ENCODE peak calls at places on chromosomes 1 and 21, in seven cellular contexts. X, G, Y, N, R, A and W are unnamed samples. For H3K27me3, the result is how much of the 10 kb centered on the place peaks cover.

GRCh38 chr1:42957880-42958487 is 684 bp downstream of the SLC2A1 start:
- DNase-seq in X (peak), G (peak), Y (peak), N (peak), R (peak), A (peak), W (peak)

GRCh38 chr1:119815361-119815760 is 4.1 kb upstream of the REG4 start:
- DNase-seq in X (no peak), G (no peak), Y (no peak), N (no peak), R (peak), A (no peak), W (no peak)

GRCh38 chr1:1270813-1271212 is 2.8 kb downstream of the UBE2J2 start:
- DNase-seq in X (no peak), G (no peak), Y (no peak), N (no peak), R (no peak), A (no peak), W (no peak)

GRCh38 chr1:178086294-178087255 is 7.3 kb upstream of the RASAL2 start:
- DNase-seq in X (no peak), G (no peak), Y (no peak), N (no peak), R (no peak), A (no peak), W (no peak)

GRCh38 chr1:224700915-224701531 is 84.9 kb downstream of the CNIH3 start:
- DNase-seq in X (no peak), G (peak), Y (no peak), N (no peak), R (no peak), A (peak), W (no peak)

GRCh38 chr1:103256490-103256889 is 148.2 kb upstream of the COL11A1 start:
- DNase-seq in X (no peak), G (no peak), Y (no peak), N (no peak), R (no peak), A (no peak), W (no peak)

GRCh38 chr1:86503477-86504129 is 34.9 kb downstream of the CLCA1 start:
- DNase-seq in X (peak), G (no peak), Y (no peak), N (peak), R (no peak), A (peak), W (no peak)

GRCh38 chr21:15293251-15293650 is 228.5 kb upstream of the NRIP1 start:
- DNase-seq in X (no peak), G (no peak), Y (no peak), N (no peak), R (peak), A (peak), W (no peak)

GRCh38 chr1:210652329-210652954 is 323.7 kb downstream of the HHAT start:
- DNase-seq in X (no peak), G (no peak), Y (no peak), N (no peak), R (no peak), A (no peak), W (no peak)

GRCh38 chr1:117110774-117111173 is 10.8 kb downstream of the TRIM45 start:
- DNase-seq in X (no peak), G (no peak), Y (no peak), N (no peak), R (peak), A (no peak), W (no peak)

GRCh38 chr21:39134288-39134810 is 48.9 kb downstream of the PSMG1 start:
- DNase-seq in X (no peak), G (no peak), Y (no peak), N (no peak), R (no peak), A (no peak), W (no peak)

GRCh38 chr1:19087737-19088594 is 122.1 kb downstream of the UBR4 start:
- DNase-seq in X (no peak), G (no peak), Y (no peak), N (no peak), R (no peak), A (no peak), W (no peak)

GRCh38 chr1:59477286-59477685 is 180.4 kb downstream of the FGGY start:
- DNase-seq in X (no peak), G (no peak), Y (no peak), N (no peak), R (peak), A (no peak), W (no peak)

GRCh38 chr1:59480188-59480888 is 183.4 kb downstream of the FGGY start:
- DNase-seq in X (no peak), G (no peak), Y (no peak), N (no peak), R (no peak), A (no peak), W (no peak)

GRCh38 chr1:59475737-59476136 is 178.8 kb downstream of the FGGY start:
- DNase-seq in X (no peak), G (no peak), Y (no peak), N (no peak), R (no peak), A (no peak), W (no peak)

GRCh38 chr1:59478822-59479221 is 181.9 kb downstream of the FGGY start:
- DNase-seq in X (no peak), G (no peak), Y (no peak), N (no peak), R (no peak), A (no peak), W (no peak)

GRCh38 chr1:59477867-59478266 is 181.0 kb downstream of the FGGY start:
- DNase-seq in X (no peak), G (no peak), Y (no peak), N (no peak), R (no peak), A (no peak), W (no peak)
- H3K27ac ChIP-seq in X (no peak), G (no peak), Y (no peak), N (no peak), R (no peak), A (no peak), W (no peak)

GRCh38 chr1:161726631-161727342 is 5.4 kb downstream of the FCRLB start:
- DNase-seq in X (peak), G (peak), Y (peak), N (peak), R (peak), A (peak), W (peak)
- H3K27me3 ChIP-seq in X (under half), G (under half), Y (under half), N (under half), R (under half), A (half or more), W (under half)

GRCh38 chr1:3627515-3628253 is 2.9 kb downstream of the TPRG1L start:
- DNase-seq in X (no peak), G (no peak), Y (no peak), N (no peak), R (no peak), A (no peak), W (no peak)

GRCh38 chr1:3620708-3621107 is 4.1 kb upstream of the TPRG1L start:
- DNase-seq in X (no peak), G (no peak), Y (no peak), N (no peak), R (no peak), A (no peak), W (no peak)

GRCh38 chr1:3624194-3625136 is at the start of gene TPRG1L:
- DNase-seq in X (peak), G (peak), Y (peak), N (peak), R (peak), A (peak), W (peak)

GRCh38 chr1:3625151-3625907 is 514 bp downstream of the TPRG1L start:
- DNase-seq in X (no peak), G (peak), Y (peak), N (no peak), R (peak), A (peak), W (no peak)

GRCh38 chr1:3623441-3624150 is 1.2 kb upstream of the TPRG1L start:
- DNase-seq in X (no peak), G (no peak), Y (no peak), N (no peak), R (no peak), A (peak), W (no peak)
- H3K27ac ChIP-seq in X (peak), G (no peak), Y (peak), N (peak), R (no peak), A (no peak), W (peak)

DNA sequence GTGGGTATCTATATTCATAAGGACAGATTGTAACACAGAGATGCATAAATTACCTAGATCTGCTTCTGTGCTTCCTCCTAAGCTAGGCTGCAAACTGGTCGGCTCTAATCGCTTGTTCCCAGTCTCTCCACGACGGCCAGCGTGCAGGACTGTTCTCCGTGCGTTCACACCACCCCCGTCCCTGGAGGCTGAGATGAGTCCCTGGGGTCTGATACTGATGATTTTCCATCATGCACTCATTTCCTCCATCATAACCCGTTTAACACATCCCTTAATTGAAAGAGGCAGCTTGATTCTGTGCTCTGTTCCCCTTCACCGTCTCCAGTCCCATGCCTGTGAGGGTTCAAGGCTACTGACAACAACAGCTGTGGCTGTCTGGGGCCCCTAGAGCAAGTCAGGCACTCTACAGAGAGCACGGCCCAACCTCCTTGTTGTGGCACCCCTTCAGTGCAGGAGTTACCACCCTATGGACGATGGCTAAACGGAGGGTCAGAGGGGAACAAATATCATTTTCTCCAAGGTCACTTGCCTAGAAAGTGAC is 469.6 kb downstream of the NPHP4 start:
- DNase-seq in X (no peak), G (no peak), Y (no peak), N (no peak), R (no peak), A (no peak), W (no peak)
- H3K27me3 ChIP-seq in X (under half), G (half or more), Y (under half), N (half or more), R (under half), A (under half), W (under half)

DNA sequence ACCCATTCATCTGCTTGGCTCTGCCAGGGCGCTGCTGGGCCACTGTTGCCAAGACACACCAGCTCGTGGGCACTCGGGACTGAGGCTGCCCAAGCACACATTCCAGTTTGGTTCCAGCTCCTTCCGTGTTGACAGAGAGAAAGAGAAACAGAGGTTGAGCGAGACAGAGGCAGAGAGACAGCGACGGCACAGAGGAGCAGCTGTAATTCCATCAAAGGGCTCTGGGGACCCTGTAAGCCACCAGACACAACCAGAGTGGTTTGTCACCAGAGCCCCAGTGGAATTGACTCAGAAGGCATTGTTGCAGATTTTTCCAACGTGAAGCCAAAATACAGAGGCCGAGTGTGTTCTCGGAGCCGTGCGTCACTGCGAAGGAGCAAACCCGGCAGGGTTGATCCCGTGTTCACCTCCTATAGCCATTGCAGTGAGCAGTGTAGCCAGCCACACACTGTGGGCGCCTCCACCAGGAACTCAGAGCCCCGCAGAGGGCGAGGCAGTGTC is 33.5 kb downstream of the SYF2 start:
- DNase-seq in X (peak), G (no peak), Y (peak), N (peak), R (peak), A (peak), W (no peak)
- H3K27ac ChIP-seq in X (no peak), G (no peak), Y (peak), N (peak), R (peak), A (no peak), W (no peak)

GRCh38 chr1:205043866-205044265 is 854 bp downstream of the CNTN2 start:
- DNase-seq in X (no peak), G (no peak), Y (no peak), N (no peak), R (no peak), A (peak), W (no peak)

GRCh38 chr1:205046870-205047269 is 3.9 kb downstream of the CNTN2 start:
- DNase-seq in X (no peak), G (no peak), Y (no peak), N (no peak), R (no peak), A (no peak), W (no peak)

GRCh38 chr1:205042911-205043806 is at the start of gene CNTN2:
- DNase-seq in X (no peak), G (no peak), Y (no peak), N (no peak), R (no peak), A (peak), W (no peak)

GRCh38 chr1:205045146-205045545 is 2.1 kb downstream of the CNTN2 start:
- DNase-seq in X (no peak), G (no peak), Y (no peak), N (no peak), R (no peak), A (no peak), W (no peak)

DNA sequence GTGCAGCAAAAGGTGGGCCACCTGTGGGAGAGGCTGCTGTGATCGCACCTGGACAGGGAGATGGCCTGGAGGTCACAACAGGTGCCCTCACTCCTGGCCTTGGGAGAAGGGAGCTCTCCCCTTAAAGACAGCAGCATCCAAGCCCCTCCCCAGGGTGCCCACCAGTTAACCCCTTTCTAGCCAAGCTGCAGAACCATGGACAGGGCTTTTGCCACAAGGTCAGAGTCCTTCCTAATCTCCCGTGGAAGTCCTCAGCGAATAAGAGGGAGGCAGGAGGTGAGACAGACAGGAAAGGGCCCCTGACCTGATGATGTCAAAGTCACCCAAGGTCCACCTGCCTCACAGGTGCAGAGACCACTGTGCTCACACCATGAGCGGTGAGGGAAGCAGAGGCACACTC is 1.7 kb downstream of the CNTN2 start:
- DNase-seq in X (no peak), G (no peak), Y (no peak), N (no peak), R (no peak), A (peak), W (no peak)
- H3K27me3 ChIP-seq in X (half or more), G (half or more), Y (half or more), N (half or more), R (under half), A (under half), W (under half)

DNA sequence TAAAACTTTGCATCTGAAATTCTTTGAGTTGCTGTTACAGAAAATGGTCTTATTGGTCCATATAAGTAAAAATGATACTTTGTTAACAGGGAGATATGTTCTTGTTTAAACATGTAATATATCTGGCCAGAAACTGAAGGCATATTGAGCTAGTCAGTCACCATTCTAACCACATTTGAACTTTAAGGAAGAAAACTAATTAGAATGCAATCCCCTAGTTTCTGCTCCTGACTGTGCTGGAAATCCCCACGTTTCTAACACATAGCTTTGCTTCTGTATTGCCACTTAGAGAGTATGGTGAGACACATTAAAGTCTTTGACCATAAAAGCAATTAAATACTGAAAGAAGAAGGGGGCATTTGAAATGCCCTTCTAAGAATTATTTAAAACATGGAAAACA is 32.1 kb upstream of the HIVEP3 start:
- DNase-seq in X (no peak), G (peak), Y (no peak), N (no peak), R (peak), A (no peak), W (no peak)
- H3K27ac ChIP-seq in X (no peak), G (peak), Y (no peak), N (no peak), R (peak), A (no peak), W (no peak)

GRCh38 chr21:36703626-36704280 is 4.8 kb downstream of the SIM2 start:
- DNase-seq in X (no peak), G (no peak), Y (no peak), N (no peak), R (no peak), A (no peak), W (no peak)

GRCh38 chr21:36706482-36706852 is 7.6 kb downstream of the SIM2 start:
- DNase-seq in X (no peak), G (no peak), Y (no peak), N (no peak), R (no peak), A (no peak), W (no peak)

GRCh38 chr21:36705679-36706481 is 7.0 kb downstream of the SIM2 start:
- DNase-seq in X (no peak), G (no peak), Y (no peak), N (no peak), R (no peak), A (peak), W (no peak)

GRCh38 chr21:36704281-36704957 is 5.5 kb downstream of the SIM2 start:
- DNase-seq in X (no peak), G (no peak), Y (no peak), N (no peak), R (no peak), A (peak), W (no peak)

GRCh38 chr21:36704958-36705678 is 6.2 kb downstream of the SIM2 start:
- DNase-seq in X (no peak), G (no peak), Y (no peak), N (no peak), R (no peak), A (peak), W (no peak)
- H3K27me3 ChIP-seq in X (half or more), G (half or more), Y (half or more), N (half or more), R (half or more), A (half or more), W (half or more)